ENCODE peak calls at places on chromosomes 5 and 9, in seven cellular contexts. One of them, this sample, is unnamed.

GRCh38 chr9:20649381-20649780 is 27.1 kb upstream of the MLLT3 start:
- DNase-seq in CD8-positive, alpha-beta T cell: no peak
- DNase-seq in keratinocyte: no peak
- DNase-seq in ovary: no peak
- DNase-seq in lung: no peak
- DNase-seq in endodermal cell: no peak
- DNase-seq in A549: no peak
- DNase-seq in this sample: no peak

GRCh38 chr5:180873628-180874520 is 12.8 kb upstream of the ZFP62 start:
- DNase-seq in CD8-positive, alpha-beta T cell: no peak
- DNase-seq in keratinocyte: no peak
- DNase-seq in ovary: no peak
- DNase-seq in lung: no peak
- DNase-seq in endodermal cell: peak
- DNase-seq in A549: no peak
- DNase-seq in this sample: no peak

GRCh38 chr9:6564370-6564769 is 81.2 kb downstream of the GLDC start:
- DNase-seq in CD8-positive, alpha-beta T cell: no peak
- DNase-seq in keratinocyte: no peak
- DNase-seq in ovary: no peak
- DNase-seq in lung: no peak
- DNase-seq in endodermal cell: no peak
- DNase-seq in A549: no peak
- DNase-seq in this sample: no peak

GRCh38 chr9:108167136-108167900 is 677.7 kb upstream of the KLF4 start:
- DNase-seq in CD8-positive, alpha-beta T cell: no peak
- DNase-seq in keratinocyte: no peak
- DNase-seq in ovary: no peak
- DNase-seq in lung: no peak
- DNase-seq in endodermal cell: no peak
- DNase-seq in A549: no peak
- DNase-seq in this sample: no peak

GRCh38 chr5:169876376-169876775 is 103.9 kb downstream of the INSYN2B start:
- DNase-seq in CD8-positive, alpha-beta T cell: no peak
- DNase-seq in keratinocyte: no peak
- DNase-seq in ovary: no peak
- DNase-seq in lung: no peak
- DNase-seq in endodermal cell: no peak
- DNase-seq in A549: no peak
- DNase-seq in this sample: peak

GRCh38 chr5:142837274-142837673 is 67.1 kb downstream of the ARHGAP26 start:
- DNase-seq in CD8-positive, alpha-beta T cell: no peak
- DNase-seq in keratinocyte: no peak
- DNase-seq in ovary: no peak
- DNase-seq in lung: no peak
- DNase-seq in endodermal cell: no peak
- DNase-seq in A549: no peak
- DNase-seq in this sample: no peak

GRCh38 chr5:174374206-174374605 is 328.7 kb downstream of the NSG2 start:
- DNase-seq in CD8-positive, alpha-beta T cell: no peak
- DNase-seq in keratinocyte: no peak
- DNase-seq in ovary: no peak
- DNase-seq in lung: no peak
- DNase-seq in endodermal cell: no peak
- DNase-seq in A549: no peak
- DNase-seq in this sample: no peak

GRCh38 chr5:178416206-178416882 is 173.8 kb downstream of the COL23A1 start:
- DNase-seq in CD8-positive, alpha-beta T cell: no peak
- DNase-seq in keratinocyte: no peak
- DNase-seq in ovary: no peak
- DNase-seq in lung: no peak
- DNase-seq in endodermal cell: peak
- DNase-seq in A549: no peak
- DNase-seq in this sample: no peak

GRCh38 chr5:73264626-73265025 is 91.6 kb downstream of the TMEM174 start:
- DNase-seq in CD8-positive, alpha-beta T cell: no peak
- DNase-seq in keratinocyte: no peak
- DNase-seq in ovary: no peak
- DNase-seq in lung: no peak
- DNase-seq in endodermal cell: no peak
- DNase-seq in A549: no peak
- DNase-seq in this sample: no peak

GRCh38 chr9:105842023-105842644 is 147.8 kb downstream of the TMEM38B start:
- DNase-seq in CD8-positive, alpha-beta T cell: no peak
- DNase-seq in keratinocyte: no peak
- DNase-seq in ovary: no peak
- DNase-seq in lung: no peak
- DNase-seq in endodermal cell: peak
- DNase-seq in A549: peak
- DNase-seq in this sample: peak

GRCh38 chr5:93845376-93845775 is 104.0 kb upstream of the POU5F2 start:
- DNase-seq in CD8-positive, alpha-beta T cell: no peak
- DNase-seq in keratinocyte: no peak
- DNase-seq in ovary: no peak
- DNase-seq in lung: no peak
- DNase-seq in endodermal cell: no peak
- DNase-seq in A549: no peak
- DNase-seq in this sample: no peak

GRCh38 chr9:99474186-99474585 is 252.1 kb downstream of the SEC61B start:
- DNase-seq in CD8-positive, alpha-beta T cell: no peak
- DNase-seq in keratinocyte: no peak
- DNase-seq in ovary: no peak
- DNase-seq in lung: no peak
- DNase-seq in endodermal cell: no peak
- DNase-seq in A549: no peak
- DNase-seq in this sample: no peak

GRCh38 chr9:97982191-97982718 is 886 bp upstream of the ANP32B start:
- DNase-seq in CD8-positive, alpha-beta T cell: no peak
- DNase-seq in keratinocyte: no peak
- DNase-seq in ovary: no peak
- DNase-seq in lung: no peak
- DNase-seq in endodermal cell: no peak
- DNase-seq in A549: no peak
- DNase-seq in this sample: no peak

GRCh38 chr9:133731876-133732321 is 6.3 kb downstream of the SARDH start:
- DNase-seq in CD8-positive, alpha-beta T cell: no peak
- DNase-seq in keratinocyte: no peak
- DNase-seq in ovary: peak
- DNase-seq in lung: peak
- DNase-seq in endodermal cell: peak
- DNase-seq in A549: peak
- DNase-seq in this sample: no peak

GRCh38 chr5:91027316-91027937 is 355.7 kb downstream of the ARRDC3 start:
- DNase-seq in CD8-positive, alpha-beta T cell: no peak
- DNase-seq in keratinocyte: no peak
- DNase-seq in ovary: no peak
- DNase-seq in lung: no peak
- DNase-seq in endodermal cell: no peak
- DNase-seq in A549: no peak
- DNase-seq in this sample: no peak

GRCh38 chr9:811101-811531 is 30.4 kb upstream of the DMRT1 start:
- DNase-seq in CD8-positive, alpha-beta T cell: no peak
- DNase-seq in keratinocyte: peak
- DNase-seq in ovary: no peak
- DNase-seq in lung: peak
- DNase-seq in endodermal cell: no peak
- DNase-seq in A549: peak
- DNase-seq in this sample: no peak

GRCh38 chr5:174570662-174571061 is 153.7 kb upstream of the MSX2 start:
- DNase-seq in CD8-positive, alpha-beta T cell: no peak
- DNase-seq in keratinocyte: no peak
- DNase-seq in ovary: no peak
- DNase-seq in lung: no peak
- DNase-seq in endodermal cell: no peak
- DNase-seq in A549: no peak
- DNase-seq in this sample: no peak

GRCh38 chr9:34163439-34163838 is 15.4 kb upstream of the UBAP1 start:
- DNase-seq in CD8-positive, alpha-beta T cell: no peak
- DNase-seq in keratinocyte: no peak
- DNase-seq in ovary: no peak
- DNase-seq in lung: no peak
- DNase-seq in endodermal cell: no peak
- DNase-seq in A549: peak
- DNase-seq in this sample: no peak

GRCh38 chr9:119284118-119284517 is 85.1 kb downstream of the BRINP1 start:
- DNase-seq in CD8-positive, alpha-beta T cell: no peak
- DNase-seq in keratinocyte: no peak
- DNase-seq in ovary: no peak
- DNase-seq in lung: no peak
- DNase-seq in endodermal cell: peak
- DNase-seq in A549: peak
- DNase-seq in this sample: no peak

GRCh38 chr5:14036514-14036913 is 92.0 kb upstream of the DNAH5 start:
- DNase-seq in CD8-positive, alpha-beta T cell: no peak
- DNase-seq in keratinocyte: no peak
- DNase-seq in ovary: no peak
- DNase-seq in lung: no peak
- DNase-seq in endodermal cell: peak
- DNase-seq in A549: peak
- DNase-seq in this sample: no peak
- H3K4me3 ChIP-seq in CD8-positive, alpha-beta T cell: no peak
- H3K4me3 ChIP-seq in keratinocyte: no peak
- H3K4me3 ChIP-seq in ovary: no peak
- H3K4me3 ChIP-seq in lung: no peak
- H3K4me3 ChIP-seq in endodermal cell: peak
- H3K4me3 ChIP-seq in A549: peak
- H3K4me3 ChIP-seq in this sample: no peak

GRCh38 chr5:59039296-59040006 is 456.6 kb downstream of the RAB3C start:
- DNase-seq in CD8-positive, alpha-beta T cell: peak
- DNase-seq in keratinocyte: no peak
- DNase-seq in ovary: peak
- DNase-seq in lung: peak
- DNase-seq in endodermal cell: peak
- DNase-seq in A549: peak
- DNase-seq in this sample: no peak

GRCh38 chr5:59040804-59041201 is 457.9 kb downstream of the RAB3C start:
- DNase-seq in CD8-positive, alpha-beta T cell: no peak
- DNase-seq in keratinocyte: no peak
- DNase-seq in ovary: no peak
- DNase-seq in lung: no peak
- DNase-seq in endodermal cell: no peak
- DNase-seq in A549: peak
- DNase-seq in this sample: no peak

GRCh38 chr5:59041355-59041754 is 458.5 kb downstream of the RAB3C start:
- DNase-seq in CD8-positive, alpha-beta T cell: no peak
- DNase-seq in keratinocyte: no peak
- DNase-seq in ovary: no peak
- DNase-seq in lung: no peak
- DNase-seq in endodermal cell: no peak
- DNase-seq in A549: peak
- DNase-seq in this sample: no peak

GRCh38 chr5:59039003-59039295 is 456.1 kb downstream of the RAB3C start:
- DNase-seq in CD8-positive, alpha-beta T cell: no peak
- DNase-seq in keratinocyte: no peak
- DNase-seq in ovary: no peak
- DNase-seq in lung: no peak
- DNase-seq in endodermal cell: peak
- DNase-seq in A549: no peak
- DNase-seq in this sample: no peak

DNA sequence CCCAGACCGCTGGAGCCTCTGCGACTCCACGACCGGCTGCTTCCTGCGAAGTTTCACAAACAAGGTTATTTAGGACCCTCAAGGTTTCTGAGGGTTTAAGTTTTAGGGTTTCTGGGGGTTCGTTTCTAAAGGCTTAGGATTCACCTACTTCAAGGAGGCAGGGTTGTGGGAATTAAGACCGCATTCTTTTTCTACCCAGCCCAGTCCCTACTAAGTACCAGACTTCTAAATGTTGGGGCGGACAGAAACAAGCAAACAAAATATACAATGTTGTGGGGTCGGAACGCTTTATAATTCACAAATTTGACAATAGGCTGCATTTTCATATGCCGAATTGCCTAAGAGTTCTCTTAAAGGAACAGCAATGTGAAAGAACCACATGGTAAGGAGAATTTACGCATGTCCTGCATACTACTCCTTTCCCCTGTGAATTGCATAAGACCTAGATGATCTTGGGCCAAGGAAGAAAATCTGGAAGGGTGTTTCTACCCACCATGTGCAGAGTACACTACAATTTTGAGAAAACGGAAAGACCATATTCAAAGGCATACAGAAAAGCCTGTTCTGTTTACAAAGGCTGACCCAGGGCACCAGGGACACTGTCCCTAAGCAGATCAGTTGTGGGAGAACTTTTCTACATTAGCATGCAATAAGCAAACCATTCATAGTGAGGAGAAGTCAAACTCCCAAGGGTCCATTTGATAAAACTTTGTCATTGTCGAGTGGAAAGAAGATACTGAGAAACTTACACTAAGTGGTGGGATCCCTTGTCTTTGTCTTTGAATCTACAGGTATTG is 457.3 kb downstream of the RAB3C start:
- DNase-seq in CD8-positive, alpha-beta T cell: no peak
- DNase-seq in keratinocyte: no peak
- DNase-seq in ovary: no peak
- DNase-seq in lung: no peak
- DNase-seq in endodermal cell: no peak
- DNase-seq in A549: peak
- DNase-seq in this sample: no peak
- H3K4me3 ChIP-seq in CD8-positive, alpha-beta T cell: peak
- H3K4me3 ChIP-seq in keratinocyte: no peak
- H3K4me3 ChIP-seq in ovary: peak
- H3K4me3 ChIP-seq in lung: peak
- H3K4me3 ChIP-seq in endodermal cell: peak
- H3K4me3 ChIP-seq in A549: peak
- H3K4me3 ChIP-seq in this sample: peak

DNA sequence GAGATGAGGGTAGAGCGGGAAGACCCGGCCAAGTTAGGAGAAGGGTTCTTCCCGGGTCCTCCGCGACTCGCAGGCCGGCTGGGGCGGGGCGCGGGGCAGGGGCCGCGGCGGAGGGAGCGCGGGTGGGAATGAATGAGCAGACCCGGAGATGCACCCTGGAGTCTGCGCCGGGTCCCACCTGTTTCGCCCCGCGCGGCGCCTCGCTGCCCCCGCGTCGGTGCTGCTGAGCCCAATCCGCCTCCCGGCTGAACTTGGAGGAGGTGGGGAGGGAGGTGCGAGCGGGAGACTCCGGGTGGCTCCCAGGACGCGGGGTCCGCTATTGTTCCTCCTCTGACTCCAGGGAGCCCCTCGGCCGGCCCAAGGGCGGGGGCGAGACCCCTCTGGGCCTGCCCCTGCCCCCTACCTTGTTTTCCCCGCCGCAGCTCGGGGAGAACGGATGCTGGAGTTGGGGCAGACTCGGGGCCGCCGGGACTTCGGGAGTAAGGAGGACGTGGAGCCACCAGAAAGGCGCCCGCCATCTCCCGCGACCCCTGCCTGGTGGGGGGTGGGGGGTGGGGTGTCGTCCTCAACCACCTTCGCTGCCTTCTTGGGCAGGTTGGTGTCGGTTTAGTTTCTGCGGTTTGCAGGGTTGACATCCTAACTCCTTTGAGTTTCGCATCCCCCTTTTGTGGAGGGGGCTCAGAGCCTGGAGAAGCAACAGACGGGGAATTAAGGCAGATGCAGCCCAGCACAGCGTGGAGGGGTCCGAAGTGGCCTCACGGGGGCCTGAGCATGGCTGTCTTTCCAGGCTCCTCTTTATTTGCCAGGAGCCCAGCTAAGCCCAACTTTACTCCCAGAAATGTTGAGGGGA is 797 bp downstream of the RAI14 start:
- DNase-seq in CD8-positive, alpha-beta T cell: no peak
- DNase-seq in keratinocyte: no peak
- DNase-seq in ovary: peak
- DNase-seq in lung: no peak
- DNase-seq in endodermal cell: peak
- DNase-seq in A549: no peak
- DNase-seq in this sample: no peak
- H3K4me3 ChIP-seq in CD8-positive, alpha-beta T cell: peak
- H3K4me3 ChIP-seq in keratinocyte: peak
- H3K4me3 ChIP-seq in ovary: peak
- H3K4me3 ChIP-seq in lung: peak
- H3K4me3 ChIP-seq in endodermal cell: peak
- H3K4me3 ChIP-seq in A549: peak
- H3K4me3 ChIP-seq in this sample: peak

GRCh38 chr5:116766470-116766947 is 191.9 kb upstream of the SEMA6A start:
- DNase-seq in CD8-positive, alpha-beta T cell: no peak
- DNase-seq in keratinocyte: peak
- DNase-seq in ovary: peak
- DNase-seq in lung: no peak
- DNase-seq in endodermal cell: peak
- DNase-seq in A549: peak
- DNase-seq in this sample: peak
- H3K4me3 ChIP-seq in CD8-positive, alpha-beta T cell: no peak
- H3K4me3 ChIP-seq in keratinocyte: no peak
- H3K4me3 ChIP-seq in ovary: no peak
- H3K4me3 ChIP-seq in lung: no peak
- H3K4me3 ChIP-seq in endodermal cell: no peak
- H3K4me3 ChIP-seq in A549: no peak
- H3K4me3 ChIP-seq in this sample: no peak